ENCODE peak calls at places on chromosomes 6 and 20, in four cellular contexts. L, W, P and J are unnamed samples.

GRCh38 chr6:52065621-52066020 is 21.8 kb downstream of the PKHD1 start:
- DNase-seq in W (no peak), P (no peak), L (no peak), J (no peak)

GRCh38 chr6:3384346-3385143 is 72.3 kb downstream of the SLC22A23 start:
- DNase-seq in W (no peak), L (no peak), P (no peak), J (no peak)

GRCh38 chr6:62891065-62891647 is 320.1 kb upstream of the FKBP1C start:
- DNase-seq in P (no peak), L (no peak), W (no peak), J (no peak)

GRCh38 chr6:170257376-170257775 is 33.5 kb downstream of the DLL1 start:
- DNase-seq in P (no peak), W (no peak), L (no peak), J (no peak)

GRCh38 chr6:21754891-21755290 is 161.3 kb downstream of the SOX4 start:
- DNase-seq in L (peak; percentile 69), W (no peak), P (no peak), J (no peak)

GRCh38 chr6:170208171-170208601 is 82.7 kb downstream of the DLL1 start:
- DNase-seq in W (peak; percentile 15), P (no peak), L (no peak), J (peak; percentile 57)

GRCh38 chr6:33585403-33586107 is 5.5 kb upstream of the BAK1 start:
- DNase-seq in L (peak; percentile 62), W (peak; percentile 89), P (peak; percentile 90), J (peak; percentile 90)

GRCh38 chr6:34157851-34158250 is 12.0 kb upstream of the GRM4 start:
- DNase-seq in W (no peak), P (no peak), L (no peak), J (peak; percentile 52)

GRCh38 chr6:105272783-105273182 is 93.0 kb upstream of the POPDC3 start:
- DNase-seq in P (no peak), L (no peak), W (peak; percentile 58), J (peak; percentile 70)

GRCh38 chr20:51220293-51220706 is 197.4 kb upstream of the KCNG1 start:
- DNase-seq in W (peak; percentile 62), L (no peak), P (peak; percentile 42), J (peak; percentile 77)

GRCh38 chr6:111845441-111845871 is 27.8 kb downstream of the FYN start:
- DNase-seq in L (no peak), W (no peak), P (no peak), J (no peak)

GRCh38 chr6:113281014-113281810 is 575.9 kb upstream of the MARCKS start:
- DNase-seq in P (no peak), W (no peak), L (no peak), J (no peak)

GRCh38 chr6:23145801-23146200 is 576.4 kb downstream of the HDGFL1 start:
- DNase-seq in P (no peak), L (no peak), W (no peak), J (no peak)

GRCh38 chr6:2891768-2892170 is 11.3 kb downstream of the SERPINB9 start:
- DNase-seq in P (peak; percentile 53), L (no peak), W (peak; percentile 57), J (no peak)

GRCh38 chr6:431986-432385 is 40.4 kb downstream of the IRF4 start:
- DNase-seq in W (no peak), P (no peak), L (no peak), J (no peak)

GRCh38 chr6:51139841-51140462 is 321.3 kb downstream of the TFAP2B start:
- DNase-seq in W (no peak), L (no peak), P (no peak), J (no peak)

GRCh38 chr6:169893624-169894023 is 142.2 kb downstream of the ERMARD start:
- DNase-seq in W (no peak), L (no peak), P (no peak), J (no peak)

GRCh38 chr20:57601211-57601570 is 19.0 kb downstream of the ZBP1 start:
- DNase-seq in L (no peak), P (no peak), W (no peak), J (no peak)

GRCh38 chr20:2713285-2713684 is 20.7 kb downstream of the EBF4 start:
- DNase-seq in P (no peak), W (no peak), L (no peak), J (no peak)

GRCh38 chr20:36017034-36017951 is 48.9 kb downstream of the CNBD2 start:
- DNase-seq in P (no peak), W (no peak), L (no peak), J (peak; percentile 84)

GRCh38 chr20:62770111-62770910 is 26.0 kb upstream of the MRGBP start:
- DNase-seq in L (no peak), W (no peak), P (no peak), J (no peak)

GRCh38 chr6:156828280-156828703 is 51.1 kb downstream of the ARID1B start:
- DNase-seq in P (no peak), L (peak; percentile 57), W (no peak), J (no peak)

GRCh38 chr6:26054659-26054936 is 32.6 kb upstream of the HFE start:
- DNase-seq in P (no peak), W (no peak), L (no peak), J (no peak)

GRCh38 chr6:90393232-90393884 is 96.7 kb upstream of the BACH2 start:
- DNase-seq in L (peak; percentile 41), P (peak; percentile 48), W (no peak), J (no peak)

GRCh38 chr6:128432394-128432793 is 88.0 kb downstream of the PTPRK start:
- DNase-seq in W (no peak), P (no peak), L (no peak), J (no peak)

GRCh38 chr20:49103647-49104364 is 57.7 kb downstream of the CSE1L start:
- DNase-seq in P (no peak), W (no peak), L (no peak), J (no peak)

GRCh38 chr6:39819676-39820075 is 27.5 kb downstream of the DAAM2 start:
- DNase-seq in L (no peak), W (no peak), P (no peak), J (no peak)

GRCh38 chr6:139666284-139666683 is 291.8 kb upstream of the CITED2 start:
- DNase-seq in W (no peak), L (no peak), P (no peak), J (no peak)

GRCh38 chr6:28947831-28948270 is 24.1 kb upstream of the TRIM27 start:
- DNase-seq in W (no peak), P (no peak), L (no peak), J (no peak)

GRCh38 chr20:44326391-44327159 is 10.3 kb upstream of the R3HDML start:
- DNase-seq in W (no peak), L (no peak), P (no peak), J (peak; percentile 60)

GRCh38 chr6:81565071-81565470 is 187.4 kb downstream of the TENT5A start:
- DNase-seq in P (no peak), W (no peak), L (no peak), J (no peak)

GRCh38 chr6:116280161-116280959 is 630 bp upstream of the TSPYL1 start:
- DNase-seq in W (no peak), P (no peak), L (no peak), J (no peak)

GRCh38 chr6:26136321-26136720 is 49.1 kb downstream of the HFE start:
- DNase-seq in P (no peak), L (no peak), W (no peak), J (no peak)

GRCh38 chr6:43951063-43951755 is 176.0 kb downstream of the MRPL14 start:
- DNase-seq in P (no peak), L (peak; percentile 10), W (peak; percentile 78), J (peak; percentile 77)

GRCh38 chr20:16537025-16537665 is 36.1 kb downstream of the KIF16B start:
- DNase-seq in W (no peak), L (no peak), P (no peak), J (no peak)

GRCh38 chr20:38875170-38875993 is 50.8 kb upstream of the FAM83D start:
- DNase-seq in L (no peak), P (peak; percentile 69), W (no peak), J (no peak)

DNA sequence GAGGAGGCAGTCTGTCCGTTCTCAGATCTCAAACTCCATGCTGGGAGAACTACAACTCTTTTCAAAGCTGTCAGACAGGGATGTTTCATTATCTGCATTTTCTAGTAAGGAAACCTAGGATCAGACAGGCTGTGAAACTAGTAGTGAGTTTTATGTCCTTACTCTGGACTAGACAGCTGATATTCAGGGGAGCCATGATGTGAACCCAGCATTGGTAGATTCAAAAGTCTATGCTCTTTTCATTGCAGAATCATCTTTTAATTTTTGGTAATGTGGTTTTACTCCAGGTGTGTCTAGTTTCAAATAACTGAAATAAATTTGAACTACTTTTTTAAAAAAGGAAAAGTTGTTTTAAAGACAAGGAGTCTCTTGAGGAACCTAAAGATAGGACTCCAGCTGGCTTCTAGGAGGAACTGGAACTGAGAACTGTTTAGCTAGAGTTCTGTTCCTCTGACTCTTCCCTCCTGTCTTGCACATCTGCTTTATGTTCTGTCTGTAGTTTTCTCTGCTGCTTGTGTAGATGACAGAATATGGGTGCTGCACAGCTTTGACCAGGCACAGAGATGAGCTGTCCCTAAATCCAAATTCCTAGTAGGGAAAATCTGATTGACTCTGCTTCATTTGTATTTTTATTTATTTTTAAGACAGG is 27.8 kb upstream of the RNF144B start:
- DNase-seq in P (no peak), W (no peak), L (no peak), J (no peak)
- H3K4me3 ChIP-seq in P (no peak overlapping the region), W (no peak overlapping the region), L (no peak overlapping the region), J (no peak overlapping the region)

DNA sequence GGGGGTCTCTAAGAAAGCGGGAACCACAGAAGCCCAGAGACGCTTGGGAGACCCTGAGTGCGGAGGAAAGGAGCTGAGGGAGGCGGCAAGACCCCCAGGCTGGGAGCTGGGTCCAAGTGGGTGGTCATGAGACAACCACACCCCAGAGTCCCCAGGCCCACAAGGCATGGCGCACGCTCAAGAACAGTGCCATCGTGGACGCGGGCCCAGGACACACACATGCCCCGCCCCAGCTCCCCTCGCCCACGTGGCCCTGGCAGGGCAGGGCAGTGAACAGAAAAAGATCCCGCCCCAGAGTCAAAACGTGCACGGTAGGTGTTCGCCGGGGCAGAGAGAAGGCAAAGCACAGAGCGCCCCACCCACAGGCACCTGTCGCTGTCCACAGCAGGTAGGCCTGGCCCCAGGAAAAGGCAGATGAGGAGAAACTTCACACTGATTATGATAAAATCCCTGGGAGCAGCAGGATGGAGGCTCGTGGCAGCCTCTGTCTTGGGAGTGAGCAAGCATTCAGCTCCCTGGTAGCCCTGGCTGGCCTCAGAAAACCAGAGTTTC is 50.0 kb downstream of the BPIFB1 start:
- DNase-seq in W (no peak), L (no peak), P (no peak), J (no peak)
- H3K4me1 ChIP-seq in W (no peaks in the 10 kb centered on the region), L (no peaks in the 10 kb centered on the region), P (no peaks in the 10 kb centered on the region), J (no peaks in the 10 kb centered on the region)

GRCh38 chr20:5189917-5190316 is 63.1 kb downstream of the CDS2 start:
- DNase-seq in W (no peak), P (no peak), L (no peak), J (no peak)
- H3K36me3 ChIP-seq in W (peaks cover 57% of the 10 kb centered on the region), P (peaks cover 15% of the 10 kb centered on the region), L (no peaks in the 10 kb centered on the region), J (peaks cover 64% of the 10 kb centered on the region)

DNA sequence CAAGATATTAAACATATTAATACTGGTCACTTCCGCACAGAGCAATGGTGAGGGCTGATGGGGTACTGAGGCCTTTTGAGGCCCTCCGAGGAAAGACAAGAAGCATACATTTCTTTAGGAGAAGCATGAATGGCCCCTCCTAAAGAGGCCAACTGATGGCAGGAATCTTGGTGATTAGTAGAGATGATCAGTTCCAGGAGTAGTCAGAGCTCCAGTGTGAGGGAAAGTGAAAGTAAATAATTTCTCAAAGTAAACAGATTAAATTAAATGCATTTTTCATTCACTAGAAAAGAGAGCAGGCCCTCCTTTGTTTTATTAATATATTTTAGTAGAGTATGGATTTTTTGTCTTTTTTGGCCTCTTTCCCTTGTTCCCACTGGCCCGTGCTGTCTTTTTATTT is 38.2 kb downstream of the NOX3 start:
- DNase-seq in L (no peak), W (no peak), P (no peak), J (no peak)
- H3K4me3 ChIP-seq in L (no peak overlapping the region), W (no peak overlapping the region), P (no peak overlapping the region), J (no peak overlapping the region)

GRCh38 chr6:30206152-30206551 is 7.1 kb downstream of the TRIM26 start:
- DNase-seq in P (no peak), L (no peak), W (no peak), J (no peak)
- H3K4me1 ChIP-seq in P (peaks cover 33% of the 10 kb centered on the region), L (no peaks in the 10 kb centered on the region), W (peaks cover 15% of the 10 kb centered on the region), J (peaks cover 54% of the 10 kb centered on the region)